ENCODE peak calls at places on chromosomes 1 and 21, in eight cellular contexts. F, H, T, G, J, D, M and B are unnamed samples.

GRCh38 chr1:21084111-21084510 is 92.6 kb downstream of the EIF4G3 start:
- DNase-seq in F (no peak), H (no peak), T (no peak), G (no peak), J (no peak), D (no peak), M (no peak), B (no peak)

GRCh38 chr1:117735045-117735992 is 129.5 kb downstream of the TENT5C start:
- DNase-seq in F (no peak), H (peak), T (peak), G (no peak), J (peak), D (no peak), M (no peak), B (peak)

GRCh38 chr1:24949331-24949881 is 19.3 kb upstream of the RUNX3 start:
- DNase-seq in F (no peak), H (peak), T (no peak), G (no peak), J (no peak), D (no peak), M (no peak), B (peak)

GRCh38 chr21:29334717-29335428 is 36.2 kb downstream of the BACH1 start:
- DNase-seq in F (no peak), H (peak), T (no peak), G (no peak), J (no peak), D (no peak), M (no peak), B (no peak)

GRCh38 chr1:14866841-14867626 is 268.5 kb downstream of the KAZN start:
- DNase-seq in F (no peak), H (no peak), T (no peak), G (no peak), J (no peak), D (no peak), M (no peak), B (no peak)

GRCh38 chr1:160755864-160756616 is 17.0 kb downstream of the SLAMF7 start:
- DNase-seq in F (no peak), H (no peak), T (no peak), G (no peak), J (no peak), D (no peak), M (no peak), B (no peak)

GRCh38 chr1:219463629-219464028 is 149.3 kb downstream of the ZC3H11B start:
- DNase-seq in F (no peak), H (no peak), T (no peak), G (no peak), J (no peak), D (no peak), M (no peak), B (no peak)

GRCh38 chr1:210233495-210234253 is 1.1 kb downstream of the SERTAD4 start:
- DNase-seq in F (peak), H (peak), T (peak), G (no peak), J (peak), D (peak), M (no peak), B (no peak)

GRCh38 chr1:95254959-95255358 is 20.9 kb downstream of the RWDD3 start:
- DNase-seq in F (no peak), H (no peak), T (no peak), G (no peak), J (no peak), D (no peak), M (no peak), B (no peak)

GRCh38 chr1:24384251-24385090 is 29.1 kb downstream of the STPG1 start:
- DNase-seq in F (no peak), H (peak), T (no peak), G (no peak), J (peak), D (no peak), M (no peak), B (no peak)

GRCh38 chr1:1893997-1894353 is 3.1 kb upstream of the GNB1 start:
- DNase-seq in F (no peak), H (no peak), T (no peak), G (no peak), J (no peak), D (no peak), M (no peak), B (no peak)

GRCh38 chr1:232667094-232667780 is 37.3 kb upstream of the SIPA1L2 start:
- DNase-seq in F (no peak), H (no peak), T (no peak), G (no peak), J (no peak), D (no peak), M (no peak), B (no peak)

GRCh38 chr1:96880626-96881025 is 159.0 kb downstream of the PTBP2 start:
- DNase-seq in F (no peak), H (no peak), T (no peak), G (no peak), J (no peak), D (no peak), M (no peak), B (no peak)

GRCh38 chr1:211013346-211014240 is 120.4 kb downstream of the KCNH1 start:
- DNase-seq in F (no peak), H (no peak), T (no peak), G (no peak), J (no peak), D (no peak), M (no peak), B (no peak)

GRCh38 chr1:36350659-36351171 is 27.3 kb upstream of the EVA1B start:
- DNase-seq in F (peak), H (peak), T (peak), G (no peak), J (peak), D (no peak), M (no peak), B (peak)

GRCh38 chr1:161200421-161200991 is 1.7 kb upstream of the ADAMTS4 start:
- DNase-seq in F (no peak), H (no peak), T (no peak), G (no peak), J (no peak), D (no peak), M (no peak), B (no peak)

GRCh38 chr1:193219391-193219790 is 33.0 kb upstream of the B3GALT2 start:
- DNase-seq in F (no peak), H (no peak), T (no peak), G (no peak), J (no peak), D (no peak), M (no peak), B (no peak)